ENCODE peak calls at places on chromosomes 7 and 10, in four cellular contexts. M is GM12892, Z is osteocyte, V is midbrain. K is an unnamed sample.

GRCh38 chr7:151125835-151126481 is 39.7 kb downstream of the AGAP3 start:
- DNase-seq in M (no peak), Z (no peak), V (no peak), K (no peak)

GRCh38 chr10:6053816-6054581 is 8.2 kb downstream of the IL2RA start:
- DNase-seq in M (no peak), Z (peak), V (no peak), K (no peak)

GRCh38 chr7:2982401-2982800 is 61.3 kb downstream of the CARD11 start:
- DNase-seq in M (no peak), Z (no peak), V (no peak), K (no peak)

GRCh38 chr10:75266945-75267344 is 31.2 kb upstream of the COMTD1 start:
- DNase-seq in M (no peak), Z (no peak), V (no peak), K (no peak)

GRCh38 chr7:11625669-11626068 is 206.3 kb downstream of the THSD7A start:
- DNase-seq in M (no peak), Z (no peak), V (no peak), K (no peak)

GRCh38 chr10:20984632-20985031 is 87.5 kb upstream of the NEBL start:
- DNase-seq in M (no peak), Z (no peak), V (no peak), K (no peak)

GRCh38 chr10:8312861-8313260 is 258.4 kb downstream of the GATA3 start:
- DNase-seq in M (no peak), Z (no peak), V (no peak), K (no peak)

GRCh38 chr10:75137533-75138438 is 26.3 kb downstream of the SAMD8 start:
- DNase-seq in M (no peak), Z (no peak), V (no peak), K (no peak)

GRCh38 chr10:29555746-29556481 is 78.9 kb downstream of the SVIL start:
- DNase-seq in M (no peak), Z (no peak), V (no peak), K (no peak)

GRCh38 chr7:51430480-51431086 is 114.0 kb upstream of the COBL start:
- DNase-seq in M (peak), Z (no peak), V (peak), K (peak)

GRCh38 chr10:125448596-125448995 is 234.4 kb downstream of the TEX36 start:
- DNase-seq in M (no peak), Z (no peak), V (no peak), K (no peak)

GRCh38 chr7:7791523-7791922 is 73.1 kb upstream of the RPA3 start:
- DNase-seq in M (no peak), Z (no peak), V (no peak), K (no peak)

GRCh38 chr7:157926107-157926506 is 589.3 kb downstream of the DNAJB6 start:
- DNase-seq in M (no peak), Z (no peak), V (no peak), K (no peak)

GRCh38 chr7:15326044-15326644 is 235.7 kb downstream of the AGMO start:
- DNase-seq in M (no peak), Z (no peak), V (peak), K (peak)

GRCh38 chr7:104124469-104124868 is 83.3 kb downstream of the ORC5 start:
- DNase-seq in M (no peak), Z (no peak), V (no peak), K (no peak)

GRCh38 chr7:127905491-127906330 is 125.5 kb downstream of the LRRC4 start:
- DNase-seq in M (no peak), Z (no peak), V (no peak), K (peak)

GRCh38 chr10:23702977-23703414 is 264.1 kb downstream of the OTUD1 start:
- DNase-seq in M (peak), Z (no peak), V (peak), K (peak)

GRCh38 chr7:587769-588168 is 68.1 kb upstream of the PDGFA start:
- DNase-seq in M (no peak), Z (no peak), V (no peak), K (no peak)

GRCh38 chr7:140638311-140638791 is 2.3 kb downstream of the DENND2A start:
- DNase-seq in M (no peak), Z (no peak), V (no peak), K (no peak)

GRCh38 chr7:120995659-120996058 is 7.1 kb downstream of the CPED1 start:
- DNase-seq in M (no peak), Z (no peak), V (no peak), K (no peak)

GRCh38 chr7:100444311-100445278 is 8.3 kb upstream of the PPP1R35 start:
- DNase-seq in M (no peak), Z (no peak), V (no peak), K (no peak)